ENCODE peak calls at places on chromosomes 5 and 9, in six cellular contexts. O, Z, H, R, I and V are unnamed samples. For H3K9me3, the result is how much of the 10 kb centered on the place peaks cover.

GRCh38 chr5:101206534-101206933 is 303.5 kb upstream of the ST8SIA4 start:
- DNase-seq in Z (no peak), O (no peak), R (no peak), I (no peak), H (no peak), V (no peak)

GRCh38 chr5:149313151-149313841 is 32.0 kb upstream of the GRPEL2 start:
- DNase-seq in R (no peak), H (no peak), O (no peak), I (no peak), Z (no peak), V (no peak)

GRCh38 chr9:87610200-87611155 is 112.8 kb downstream of the DAPK1 start:
- DNase-seq in I (no peak), H (no peak), Z (no peak), R (no peak), O (peak), V (no peak)

GRCh38 chr5:81156732-81157131 is 76.4 kb upstream of the CKMT2 start:
- DNase-seq in R (no peak), Z (no peak), O (no peak), H (no peak), I (peak), V (no peak)

GRCh38 chr5:74950836-74951515 is 84.8 kb upstream of the FAM169A start:
- DNase-seq in Z (no peak), I (no peak), O (no peak), R (no peak), H (no peak), V (no peak)

GRCh38 chr9:124001865-124002525 is 9.6 kb upstream of the LHX2 start:
- DNase-seq in Z (no peak), H (no peak), I (no peak), R (no peak), O (no peak), V (no peak)

GRCh38 chr5:55994502-55994997 is at the start of gene IL6ST:
- DNase-seq in H (peak), R (no peak), Z (peak), O (no peak), I (no peak), V (peak)

GRCh38 chr5:158234323-158235158 is 375.6 kb upstream of the CLINT1 start:
- DNase-seq in O (no peak), Z (no peak), R (no peak), H (no peak), I (peak), V (no peak)

GRCh38 chr5:95907740-95908706 is 53.6 kb downstream of the ELL2 start:
- DNase-seq in H (no peak), Z (no peak), O (no peak), R (no peak), I (no peak), V (no peak)

DNA sequence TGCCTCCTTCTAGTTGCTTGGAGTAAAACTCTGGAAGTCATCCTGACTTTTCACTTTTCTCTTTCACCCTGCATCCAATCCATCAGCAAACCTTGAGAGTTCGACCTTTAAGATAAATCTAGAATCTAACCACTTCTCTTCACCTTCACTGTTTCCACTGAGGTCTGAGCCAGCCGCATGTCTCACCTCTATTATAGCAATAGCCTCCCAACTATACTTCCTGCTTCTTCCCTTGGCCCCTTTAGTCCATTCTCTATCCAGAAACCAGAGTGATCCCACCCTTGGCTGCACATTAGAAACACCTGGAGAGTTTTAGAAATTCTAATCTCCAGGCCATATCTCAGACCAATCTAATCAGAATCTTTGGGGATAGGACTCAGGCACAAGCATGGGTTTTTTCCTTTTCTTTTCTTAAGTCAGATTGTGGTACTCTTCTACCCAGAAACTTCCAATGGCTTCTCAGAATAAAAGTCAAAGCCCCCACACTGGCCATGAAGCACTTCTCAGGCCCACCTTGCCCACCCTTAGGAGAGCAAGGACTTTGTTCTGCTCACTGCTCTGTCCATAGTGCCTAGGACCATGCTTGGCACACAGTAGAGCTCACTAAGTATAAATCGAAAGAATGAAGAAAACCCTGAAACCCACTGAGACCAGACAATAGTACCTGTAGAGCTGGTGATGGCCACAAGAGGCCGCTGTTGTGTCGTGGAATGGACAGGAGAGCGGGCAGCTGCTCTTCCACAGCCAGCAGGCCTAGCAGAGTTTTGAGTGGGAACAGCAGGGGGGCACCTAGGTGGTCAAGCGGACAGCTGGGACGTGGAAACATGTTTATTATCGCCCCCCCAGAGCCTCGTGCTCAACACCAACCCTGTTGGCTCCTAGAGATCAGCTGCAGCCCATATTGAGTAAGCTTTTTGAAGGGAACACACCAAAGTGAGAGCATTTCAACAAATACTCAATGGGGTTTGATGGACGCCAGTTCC is 33.3 kb downstream of the MFAP3 start:
- DNase-seq in Z (peak), R (peak), H (peak), I (peak), O (peak), V (peak)
- H3K4me3 ChIP-seq in Z (no peak), R (peak), H (no peak), I (peak), O (no peak), V (no peak)

GRCh38 chr5:165460911-165461310 is 1955.5 kb downstream of the MAT2B start:
- DNase-seq in O (no peak), H (no peak), I (no peak), Z (no peak), R (no peak), V (no peak)

GRCh38 chr5:165457854-165458481 is 1952.5 kb downstream of the MAT2B start:
- DNase-seq in R (no peak), O (peak), Z (no peak), H (no peak), I (peak), V (peak)

DNA sequence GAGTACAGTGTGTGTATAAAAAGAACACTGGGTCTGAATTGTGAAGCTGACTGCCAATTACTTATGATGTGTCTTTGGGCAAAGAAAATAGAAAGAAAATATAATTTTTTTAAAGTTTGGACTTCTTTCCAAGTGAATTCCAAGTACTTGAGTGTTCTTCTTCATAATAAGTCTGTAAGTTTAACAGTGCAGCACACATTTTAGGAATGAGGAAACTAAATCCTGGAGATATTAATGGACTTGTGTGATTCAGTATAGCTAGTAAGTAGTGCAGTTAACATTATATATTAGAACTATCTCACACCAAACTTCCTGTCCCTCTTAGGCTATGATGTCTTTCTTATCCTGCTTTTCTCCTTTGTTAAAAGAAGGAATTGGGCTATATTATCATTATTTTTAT is 1953.8 kb downstream of the MAT2B start:
- DNase-seq in Z (no peak), O (no peak), H (no peak), I (no peak), R (no peak), V (no peak)
- H3K9me3 ChIP-seq in Z (under half), O (under half), H (under half), I (under half), R (under half), V (under half)

GRCh38 chr5:38832810-38833209 is 13.0 kb upstream of the OSMR start:
- DNase-seq in Z (no peak), H (no peak), O (no peak), I (no peak), R (no peak), V (no peak)
- TF ChIP-seq CTCF in Z (no peak), H (no peak), O (no peak), I (no peak), R (no peak), V (no peak)

DNA sequence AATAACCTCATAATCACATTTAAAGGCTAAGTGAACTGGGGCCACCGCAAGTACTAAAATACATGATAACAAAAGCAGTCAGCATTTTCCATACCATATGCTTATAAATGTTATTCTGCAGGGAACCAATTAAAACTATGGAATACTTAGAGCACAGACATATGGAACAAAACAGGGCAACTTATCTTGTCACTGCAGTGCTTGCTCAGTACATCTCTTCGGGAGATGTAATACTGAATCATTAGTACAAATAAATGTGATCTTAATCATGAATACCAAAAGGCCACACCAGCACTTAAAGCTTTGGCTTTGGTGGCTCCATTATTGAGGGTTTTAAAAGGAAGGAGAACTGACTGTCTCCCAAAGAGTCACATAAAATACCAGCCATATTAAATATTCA is 32.1 kb downstream of the PRUNE2 start:
- DNase-seq in Z (no peak), O (no peak), H (no peak), I (no peak), R (no peak), V (no peak)
- H3K4me3 ChIP-seq in Z (no peak), O (no peak), H (no peak), I (no peak), R (no peak), V (no peak)

GRCh38 chr5:141149812-141150211 is at the start of gene PCDHB6:
- DNase-seq in O (peak), Z (peak), I (no peak), R (no peak), H (no peak), V (no peak)

GRCh38 chr5:141150215-141150992 is 547 bp downstream of the PCDHB6 start:
- DNase-seq in R (no peak), Z (no peak), I (no peak), H (no peak), O (no peak), V (no peak)

GRCh38 chr5:141150993-141151325 is 1.1 kb downstream of the PCDHB6 start:
- DNase-seq in R (no peak), I (no peak), O (no peak), H (no peak), Z (no peak), V (no peak)

GRCh38 chr5:141155540-141156374 is 5.9 kb downstream of the PCDHB6 start:
- DNase-seq in I (no peak), O (peak), R (no peak), Z (peak), H (no peak), V (no peak)
- H3K9me3 ChIP-seq in I (under half), O (under half), R (under half), Z (under half), H (under half), V (half or more)

GRCh38 chr5:136364307-136364706 is 1.0 kb downstream of the TRPC7 start:
- DNase-seq in O (no peak), I (peak), H (no peak), Z (peak), R (no peak), V (no peak)
- TF ChIP-seq CTCF in O (peak), I (peak), H (no peak), Z (peak), R (peak), V (no peak)